ENCODE peak calls at places on chromosomes 4 and X, in eight cellular contexts. N, R, T, B, J, V, C and O are unnamed samples. For H3K9me3 and H3K4me1, the result is how much of the 10 kb centered on the place peaks cover.

GRCh38 chrX:18970465-18970864 is 13.4 kb downstream of the PHKA2 start:
- DNase-seq in N (no peak), R (no peak), V (no peak), B (no peak), T (no peak), J (no peak), C (no peak), O (no peak)

GRCh38 chr4:189084671-189085070 is 856.0 kb upstream of the FRG1 start:
- DNase-seq in B (peak), C (no peak), T (no peak), V (no peak), N (no peak), R (no peak), J (peak), O (no peak)

GRCh38 chr4:11441182-11441556 is 12.5 kb upstream of the HS3ST1 start:
- DNase-seq in C (no peak), R (no peak), T (no peak), J (no peak), N (no peak), B (no peak), V (no peak), O (no peak)

GRCh38 chrX:69161371-69161770 is 3.9 kb downstream of the PJA1 start:
- DNase-seq in V (no peak), B (no peak), R (no peak), C (no peak), N (no peak), J (no peak), T (no peak), O (no peak)

GRCh38 chr4:78878031-78878430 is 61.2 kb downstream of the PAQR3 start:
- DNase-seq in N (no peak), B (no peak), V (no peak), R (no peak), T (no peak), C (no peak), J (no peak), O (no peak)

GRCh38 chr4:184097240-184097619 is 120.4 kb downstream of the ENPP6 start:
- DNase-seq in J (no peak), N (peak), V (no peak), R (no peak), B (no peak), T (no peak), C (peak), O (peak)

GRCh38 chr4:89382439-89382838 is 74.8 kb upstream of the GPRIN3 start:
- DNase-seq in R (no peak), J (no peak), C (no peak), N (no peak), T (no peak), B (peak), V (no peak), O (no peak)

GRCh38 chrX:9320940-9321339 is 143.9 kb upstream of the TBL1X start:
- DNase-seq in N (no peak), V (no peak), T (no peak), B (no peak), R (peak), J (peak), C (no peak), O (no peak)

GRCh38 chr4:158164849-158165248 is 8.0 kb downstream of the GASK1B start:
- DNase-seq in R (no peak), T (no peak), C (no peak), N (no peak), J (no peak), V (no peak), B (no peak), O (no peak)

GRCh38 chr4:27397886-27398285 is 537.2 kb downstream of the STIM2 start:
- DNase-seq in T (no peak), V (no peak), C (no peak), J (no peak), B (no peak), N (no peak), R (peak), O (no peak)

GRCh38 chr4:150237110-150237852 is 159.0 kb downstream of the DCLK2 start:
- DNase-seq in B (peak), V (no peak), N (no peak), J (peak), T (no peak), R (peak), C (no peak), O (no peak)

GRCh38 chr4:74123065-74123728 is 24.2 kb upstream of the CXCL2 start:
- DNase-seq in B (no peak), C (no peak), T (no peak), V (peak), N (no peak), J (peak), R (peak), O (no peak)

GRCh38 chrX:112067601-112068000 is 15.0 kb downstream of the TRPC5 start:
- DNase-seq in C (no peak), N (no peak), R (no peak), B (no peak), J (no peak), T (no peak), V (no peak), O (no peak)

GRCh38 chr4:170476351-170476750 is 386.6 kb upstream of the AADAT start:
- DNase-seq in J (no peak), B (no peak), C (no peak), V (no peak), N (no peak), R (no peak), T (no peak), O (no peak)

GRCh38 chrX:85244411-85245210 is 820 bp downstream of the ZNF711 start:
- DNase-seq in C (no peak), V (peak), N (no peak), T (no peak), R (peak), B (no peak), J (peak), O (no peak)

GRCh38 chr4:160831165-160831922 is 1332.5 kb downstream of the FSTL5 start:
- DNase-seq in T (no peak), B (no peak), J (no peak), R (no peak), C (no peak), N (no peak), V (no peak), O (no peak)

GRCh38 chrX:261858-262390 is 19.3 kb upstream of the PLCXD1 start:
- DNase-seq in J (no peak), B (no peak), T (no peak), R (no peak), N (no peak), C (no peak), V (no peak), O (no peak)

GRCh38 chrX:68550193-68550592 is 51.3 kb downstream of the YIPF6 start:
- DNase-seq in C (no peak), T (no peak), N (no peak), B (no peak), V (no peak), J (no peak), R (no peak), O (no peak)

GRCh38 chrX:50721771-50722521 is 92.0 kb downstream of the SHROOM4 start:
- DNase-seq in T (no peak), R (no peak), V (no peak), B (no peak), N (no peak), J (no peak), C (no peak), O (no peak)

GRCh38 chr4:57146444-57146843 is 36.3 kb upstream of the IGFBP7 start:
- DNase-seq in V (no peak), R (no peak), J (no peak), B (no peak), T (no peak), N (no peak), C (no peak), O (no peak)

GRCh38 chr4:168474660-168475320 is 5.5 kb downstream of the DDX60L start:
- DNase-seq in R (no peak), C (no peak), B (no peak), J (no peak), V (no peak), N (no peak), T (no peak), O (no peak)

DNA sequence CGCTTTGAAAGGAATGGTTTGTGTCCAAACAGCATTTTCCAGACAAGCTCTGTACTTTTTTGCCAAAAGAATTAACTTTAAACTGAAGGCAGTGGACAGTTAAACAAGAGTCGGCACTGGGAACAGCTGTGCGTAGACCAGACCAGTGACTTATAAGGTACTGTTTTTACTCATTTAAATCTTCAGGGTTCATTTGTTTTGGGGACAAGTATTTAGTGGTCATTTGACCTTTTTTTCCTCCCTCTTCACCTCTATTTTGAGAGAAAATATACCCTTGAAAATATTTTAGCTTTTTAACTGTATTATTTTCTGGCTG is 303.8 kb downstream of the ARHGAP24 start:
- DNase-seq in T (no peak), R (peak), C (no peak), J (no peak), N (no peak), B (no peak), V (no peak), O (no peak)
- TF ChIP-seq POLR2A in T (no peak), R (peak), C (no peak), J (no peak), N (no peak), B (no peak), V (no peak), O (no peak)

GRCh38 chrX:52504551-52504950 is 8.9 kb downstream of the XAGE1A start:
- DNase-seq in N (no peak), R (no peak), J (no peak), T (no peak), V (no peak), C (no peak), B (no peak), O (no peak)
- H3K9me3 ChIP-seq in N (under half), R (under half), J (under half), T (under half), V (under half), C (under half), B (under half), O (under half)

DNA sequence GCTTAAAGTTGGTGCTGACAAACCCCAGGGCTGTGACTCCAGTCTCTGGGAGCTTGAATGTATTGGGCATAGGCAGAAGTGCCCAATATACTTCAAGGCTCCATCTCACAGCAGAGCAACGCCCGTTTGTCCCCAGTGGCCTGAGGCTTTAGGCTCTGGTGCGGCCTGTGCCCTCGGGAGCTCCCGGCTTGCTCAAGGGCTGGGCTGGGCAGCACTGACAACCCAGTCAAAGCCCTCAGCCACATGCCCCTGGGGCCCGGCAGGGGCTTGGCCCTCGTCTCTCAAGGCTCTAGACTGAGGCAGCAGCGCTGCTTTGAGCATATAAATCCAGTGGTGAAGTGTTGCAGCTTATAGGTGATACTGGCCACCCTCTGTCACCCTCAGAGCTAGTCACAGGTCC is 203.7 kb downstream of the AFAP1 start:
- DNase-seq in V (no peak), C (no peak), R (no peak), N (no peak), T (no peak), B (no peak), J (no peak), O (no peak)
- H3K4me1 ChIP-seq in V (under half), C (under half), R (under half), N (under half), T (under half), B (under half), J (under half), O (under half)

GRCh38 chr4:145178740-145179139 is 1.6 kb downstream of the OTUD4 start:
- DNase-seq in J (no peak), R (no peak), C (no peak), T (no peak), B (no peak), V (no peak), N (no peak), O (no peak)

GRCh38 chr4:145181091-145181501 is 707 bp upstream of the OTUD4 start:
- DNase-seq in B (no peak), R (no peak), N (no peak), V (no peak), T (no peak), J (no peak), C (no peak), O (no peak)

GRCh38 chr4:145177906-145178538 is 2.4 kb downstream of the OTUD4 start:
- DNase-seq in V (no peak), R (peak), J (peak), T (no peak), B (no peak), N (no peak), C (no peak), O (no peak)

GRCh38 chr4:145180298-145181090 is at the start of gene OTUD4:
- DNase-seq in N (peak), V (peak), J (peak), B (peak), C (peak), T (peak), R (peak), O (peak)

DNA sequence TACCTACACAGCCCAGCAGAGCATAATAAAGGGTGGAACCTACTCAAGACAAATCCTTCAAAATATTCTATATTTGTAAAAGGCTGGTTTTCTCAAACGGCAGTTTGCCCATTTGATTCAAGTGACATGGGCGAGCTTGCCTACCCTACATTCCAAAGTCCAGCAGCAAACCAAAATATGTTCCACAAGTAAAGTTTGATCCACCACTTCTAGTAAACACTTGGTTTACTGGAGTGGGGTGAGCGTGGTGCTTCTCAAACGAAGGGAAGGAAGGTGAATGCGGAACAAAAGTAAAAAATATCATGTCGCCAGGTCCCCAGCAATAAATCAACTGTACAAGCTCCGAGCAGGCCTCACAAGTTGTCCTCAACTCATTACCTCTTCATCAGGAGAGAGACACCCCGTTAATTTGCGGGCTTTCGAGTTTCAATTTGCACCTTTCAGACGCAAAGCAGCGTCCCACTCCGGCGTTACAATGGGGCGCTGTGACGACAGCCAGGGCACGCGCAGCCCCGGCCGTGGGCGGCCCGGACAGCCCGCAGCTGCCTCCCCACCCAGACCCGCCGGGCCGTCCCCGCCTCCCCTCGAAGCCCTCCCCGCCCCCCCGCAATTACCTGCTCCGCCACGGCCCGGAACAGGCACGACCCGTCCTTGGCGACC is 1.1 kb downstream of the OTUD4 start:
- DNase-seq in B (peak), R (peak), V (peak), C (peak), J (peak), N (peak), T (peak), O (peak)
- TF ChIP-seq POLR2A in B (no peak), R (peak), V (peak), C (peak), J (no peak), N (no peak), T (peak), O (no peak)

GRCh38 chr4:253936-254756 is 51.1 kb downstream of the ZNF732 start:
- DNase-seq in B (no peak), T (no peak), V (no peak), N (no peak), C (no peak), J (no peak), R (no peak), O (no peak)
- H3K9me3 ChIP-seq in B (under half), T (under half), V (under half), N (half or more), C (under half), J (under half), R (under half), O (under half)

DNA sequence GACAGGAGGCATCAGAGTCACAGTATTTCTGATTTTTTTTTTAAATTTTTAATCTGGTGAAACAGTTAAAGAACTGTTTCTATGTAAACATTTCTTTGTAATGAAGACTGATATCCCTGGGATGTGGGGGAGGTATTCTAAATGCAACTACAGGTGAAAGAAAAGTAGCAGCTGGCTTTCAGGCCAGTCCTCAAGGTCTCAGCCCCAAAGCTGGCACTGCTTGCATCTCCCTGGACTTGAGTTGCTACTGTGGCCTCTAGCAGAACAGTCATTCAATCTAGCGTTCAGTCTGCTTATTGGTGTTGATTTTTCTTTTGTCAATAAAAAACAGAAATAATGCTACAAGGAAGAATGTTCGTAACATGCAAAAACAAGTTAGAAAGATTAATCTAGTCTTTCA is 4.9 kb downstream of the MBNL3 start:
- DNase-seq in V (peak), C (no peak), N (no peak), J (no peak), B (no peak), T (no peak), R (no peak), O (no peak)
- H3K4me1 ChIP-seq in V (half or more), C (under half), N (under half), J (under half), B (under half), T (under half), R (under half), O (under half)

GRCh38 chr4:5707366-5708133 is 809 bp downstream of the EVC2 start:
- DNase-seq in J (no peak), R (no peak), T (no peak), V (no peak), B (no peak), C (no peak), N (no peak), O (no peak)

GRCh38 chr4:5706486-5707290 is 1.7 kb downstream of the EVC2 start:
- DNase-seq in R (no peak), C (no peak), N (no peak), B (no peak), T (no peak), V (no peak), J (peak), O (no peak)

GRCh38 chr4:5710065-5710961 is 688 bp upstream of the EVC start:
- DNase-seq in C (no peak), R (peak), V (no peak), N (no peak), J (peak), B (no peak), T (no peak), O (no peak)

GRCh38 chr4:5708829-5709680 is 696 bp upstream of the EVC2 start:
- DNase-seq in C (no peak), R (no peak), B (no peak), V (no peak), J (no peak), N (no peak), T (no peak), O (no peak)

GRCh38 chr4:5708171-5708828 is at the start of gene EVC2:
- DNase-seq in N (peak), C (peak), J (peak), B (no peak), V (peak), R (peak), T (no peak), O (peak)
- TF ChIP-seq POLR2A in N (no peak), C (no peak), J (peak), B (no peak), V (peak), R (peak), T (peak), O (peak)